ENCODE peak calls at places on chromosomes 7 and 10, in ten cellular contexts. L is heart right ventricle, P is uterus, E is GM23338, M is ascending aorta, N is suprapubic skin, X is IMR-90, J is fibroblast of lung, T is HepG2, K is left ventricle myocardium inferior. D is an unnamed sample.
A peak's percentile ranks its signal among the peaks of the same experiment; 100 is the strongest.

GRCh38 chr7:55366461-55367138 is 1.5 kb downstream of the LANCL2 start:
- DNase-seq in N (no peak), J (no peak), T (peak; percentile 25), P (no peak), E (peak; percentile 57), X (no peak), K (no peak), M (no peak), L (no peak), D (no peak)

GRCh38 chr10:130137077-130137448 is 872 bp downstream of the GLRX3 start:
- DNase-seq in P (no peak), J (peak; percentile 24), N (no peak), K (no peak), E (no peak), M (no peak), L (no peak), X (peak; percentile 48), T (peak; percentile 29), D (no peak)

GRCh38 chr10:24446739-24447138 is 237.8 kb downstream of the KIAA1217 start:
- DNase-seq in K (no peak), T (no peak), N (no peak), M (no peak), P (no peak), E (no peak), X (peak; percentile 98), J (peak; percentile 95), L (no peak), D (no peak)

GRCh38 chr10:100508691-100509150 is 10.9 kb downstream of the SEC31B start:
- DNase-seq in E (peak; percentile 91), K (no peak), P (no peak), J (peak; percentile 58), X (peak; percentile 66), L (no peak), T (peak; percentile 56), M (no peak), N (no peak), D (no peak)

GRCh38 chr7:101848168-101848951 is 30.9 kb downstream of the CUX1 start:
- DNase-seq in M (no peak), J (no peak), K (no peak), L (no peak), X (no peak), P (no peak), E (no peak), N (no peak), T (no peak), D (peak; percentile 58)

GRCh38 chr10:120990831-120991230 is 139.7 kb downstream of the WDR11 start:
- DNase-seq in L (no peak), J (no peak), T (no peak), N (no peak), X (no peak), E (no peak), K (no peak), P (no peak), M (no peak), D (no peak)

GRCh38 chr7:38374507-38374906 is 101.1 kb upstream of the TARP start:
- DNase-seq in E (peak; percentile 80), L (no peak), N (no peak), X (peak; percentile 34), P (no peak), J (peak; percentile 46), T (peak; percentile 11), K (no peak), M (no peak), D (no peak)

GRCh38 chr10:24669285-24669861 is 54.3 kb downstream of the ARHGAP21 start:
- DNase-seq in J (no peak), L (no peak), N (no peak), M (no peak), K (no peak), P (no peak), X (no peak), E (no peak), T (no peak), D (no peak)

GRCh38 chr10:32939296-32940111 is 18.5 kb downstream of the ITGB1 start:
- DNase-seq in T (no peak), E (no peak), P (no peak), N (no peak), K (no peak), M (no peak), J (no peak), X (no peak), L (no peak), D (no peak)

GRCh38 chr10:32941357-32941756 is 16.7 kb downstream of the ITGB1 start:
- DNase-seq in P (no peak), J (no peak), T (no peak), K (no peak), E (no peak), X (no peak), M (no peak), L (no peak), N (no peak), D (no peak)

GRCh38 chr10:32938554-32939061 is 19.4 kb downstream of the ITGB1 start:
- DNase-seq in M (no peak), T (peak; percentile 83), P (no peak), N (no peak), K (peak; percentile 27), L (peak; percentile 28), X (no peak), J (peak; percentile 49), E (peak; percentile 40), D (no peak)

GRCh38 chr10:32940321-32941264 is 17.4 kb downstream of the ITGB1 start:
- DNase-seq in M (no peak), E (no peak), L (no peak), N (no peak), T (no peak), J (no peak), K (no peak), P (no peak), X (no peak), D (no peak)

GRCh38 chr10:32937824-32938482 is 20.1 kb downstream of the ITGB1 start:
- DNase-seq in J (peak; percentile 68), T (peak; percentile 52), L (no peak), N (no peak), E (peak; percentile 54), M (no peak), X (peak; percentile 64), K (no peak), P (no peak), D (no peak)
- TF ChIP-seq CTCF in J (no peak), T (no peak), L (no peak), N (no peak), E (no peak), M (no peak), X (no peak), K (no peak), P (no peak), D (no peak)

GRCh38 chr10:44979281-44980181 is 922 bp upstream of the DEPP1 start:
- DNase-seq in X (no peak), T (no peak), P (peak; percentile 24), M (no peak), N (peak; percentile 73), L (no peak), E (no peak), K (no peak), J (no peak), D (no peak)
- H3K4me1 ChIP-seq in X (peaks cover 70% of the 10 kb centered on the region), T (peaks cover 70% of the 10 kb centered on the region), P (peaks cover 20% of the 10 kb centered on the region), M (peaks cover 36% of the 10 kb centered on the region), N (peaks cover 58% of the 10 kb centered on the region), L (peaks cover 100% of the 10 kb centered on the region), E (peaks cover 34% of the 10 kb centered on the region), K (peaks cover 100% of the 10 kb centered on the region), J (peaks cover 42% of the 10 kb centered on the region), D (peaks cover 93% of the 10 kb centered on the region)

GRCh38 chr10:117228210-117228609 is 12.7 kb upstream of the SLC18A2 start:
- DNase-seq in M (no peak), K (no peak), L (no peak), J (no peak), E (no peak), P (no peak), X (no peak), N (no peak), T (no peak), D (no peak)

GRCh38 chr10:117224036-117224430 is 16.9 kb upstream of the SLC18A2 start:
- DNase-seq in E (no peak), T (no peak), M (no peak), N (no peak), L (no peak), J (no peak), X (no peak), K (no peak), P (no peak), D (no peak)

GRCh38 chr10:117223413-117224035 is 17.4 kb upstream of the SLC18A2 start:
- DNase-seq in T (no peak), K (no peak), J (no peak), P (no peak), L (no peak), E (no peak), X (no peak), N (no peak), M (no peak), D (no peak)

GRCh38 chr10:117224881-117225280 is 16.0 kb upstream of the SLC18A2 start:
- DNase-seq in P (no peak), N (no peak), L (no peak), E (no peak), J (no peak), X (no peak), M (no peak), T (no peak), K (no peak), D (no peak)

GRCh38 chr10:117226813-117227451 is 14.0 kb upstream of the SLC18A2 start:
- DNase-seq in X (no peak), T (peak; percentile 31), N (no peak), L (no peak), M (no peak), E (peak; percentile 89), K (no peak), P (no peak), J (no peak), D (peak; percentile 55)
- TF ChIP-seq CTCF in X (peak; percentile 43), T (peak; percentile 78), N (no peak), L (peak; percentile 46), M (no peak), E (peak; percentile 91), K (no peak), P (no peak), J (peak; percentile 50), D (peak; percentile 39)

GRCh38 chr10:62022830-62023229 is 121.3 kb downstream of the ARID5B start:
- DNase-seq in L (no peak), N (no peak), E (no peak), M (no peak), J (no peak), X (no peak), P (no peak), K (no peak), T (no peak), D (no peak)

GRCh38 chr10:62025134-62025794 is 123.8 kb downstream of the ARID5B start:
- DNase-seq in M (no peak), X (no peak), T (no peak), N (no peak), E (no peak), J (no peak), P (no peak), K (no peak), L (no peak), D (no peak)

GRCh38 chr10:62023289-62023688 is 121.8 kb downstream of the ARID5B start:
- DNase-seq in L (no peak), E (no peak), K (no peak), P (no peak), T (no peak), X (no peak), M (no peak), N (no peak), J (no peak), D (no peak)

GRCh38 chr10:62021978-62022802 is 120.7 kb downstream of the ARID5B start:
- DNase-seq in N (no peak), L (no peak), J (no peak), P (no peak), X (no peak), E (no peak), M (no peak), K (no peak), T (no peak), D (no peak)

DNA sequence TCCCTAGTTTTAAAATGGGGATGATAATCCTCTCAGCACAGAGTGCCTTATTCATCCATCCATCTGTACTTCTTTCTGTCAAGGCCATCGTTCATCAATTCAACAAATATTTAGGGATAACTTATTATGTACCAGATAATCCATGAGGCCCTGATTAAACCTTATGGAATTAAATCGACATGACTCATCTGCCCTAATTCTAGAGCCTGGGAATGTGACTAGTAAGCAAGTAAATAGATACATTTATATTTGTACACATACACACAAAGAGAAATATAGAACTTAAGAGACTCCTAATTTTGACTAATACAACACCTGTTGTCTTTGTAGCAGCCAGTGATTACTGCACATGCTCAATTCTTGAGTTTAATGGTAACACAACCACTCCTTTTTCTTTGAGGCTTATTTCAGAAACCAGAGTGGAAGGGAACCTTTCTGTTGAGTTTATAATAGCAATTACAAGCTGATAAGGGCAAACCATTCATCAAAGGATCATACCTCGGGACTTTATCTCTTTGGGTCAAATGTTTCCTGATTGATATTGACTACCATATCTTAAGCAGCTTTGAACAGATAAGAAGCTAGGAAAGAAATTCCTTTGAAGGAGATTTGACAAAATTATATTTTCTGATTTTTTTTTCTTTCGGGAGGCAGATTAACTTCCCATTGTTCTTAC is 122.7 kb downstream of the ARID5B start:
- DNase-seq in K (no peak), E (no peak), T (no peak), X (no peak), P (no peak), N (no peak), J (no peak), M (no peak), L (no peak), D (no peak)
- H3K4me1 ChIP-seq in K (peaks cover 27% of the 10 kb centered on the region), E (peaks cover 16% of the 10 kb centered on the region), T (peaks cover 46% of the 10 kb centered on the region), X (peaks cover 32% of the 10 kb centered on the region), P (no peaks in the 10 kb centered on the region), N (peaks cover 52% of the 10 kb centered on the region), J (peaks cover 20% of the 10 kb centered on the region), M (peaks cover 3% of the 10 kb centered on the region), L (peaks cover 34% of the 10 kb centered on the region), D (peaks cover 9% of the 10 kb centered on the region)